ENCODE peak calls at places on chromosome 20, in four cellular contexts. F is H54, J is SHP77 treated with DMSO at 0.1 percent for 48 hours, X is left cardiac atrium. P is an unnamed sample.
A peak's percentile ranks its signal among the peaks of the same experiment; 100 is the strongest.

GRCh38 chr20:36991708-36992107 is 40.2 kb upstream of the SAMHD1 start:
- DNase-seq in F (no peak), J (no peak), X (no peak), P (no peak)

GRCh38 chr20:38723069-38723981 is 961 bp upstream of the SLC32A1 start:
- DNase-seq in F (no peak), J (no peak), X (no peak), P (no peak)

GRCh38 chr20:38900606-38901005 is 25.6 kb upstream of the FAM83D start:
- DNase-seq in F (no peak), J (no peak), X (no peak), P (no peak)

GRCh38 chr20:31675828-31676533 is 38.3 kb downstream of the COX4I2 start:
- DNase-seq in F (peak; percentile 39), J (no peak), X (peak; percentile 50), P (no peak)

GRCh38 chr20:41587956-41588355 is 30.2 kb downstream of the CHD6 start:
- DNase-seq in F (peak; percentile 45), J (no peak), X (no peak), P (no peak)

GRCh38 chr20:60214901-60215522 is 256.8 kb downstream of the CDH26 start:
- DNase-seq in F (no peak), J (no peak), X (no peak), P (no peak)

GRCh38 chr20:44644384-44645131 is 6.9 kb downstream of the ADA start:
- DNase-seq in F (no peak), J (no peak), X (no peak), P (no peak)

GRCh38 chr20:49400410-49400809 is 82.1 kb downstream of the KCNB1 start:
- DNase-seq in F (no peak), J (no peak), X (peak; percentile 45), P (peak; percentile 47)

GRCh38 chr20:25274891-25275812 is 27.3 kb downstream of the PYGB start:
- DNase-seq in F (no peak), J (no peak), X (peak; percentile 27), P (peak; percentile 83)

P was measured in left ventricle myocardium superior.